ENCODE peak calls at places on chromosomes 1 and 21, in four cellular contexts. G is psoas muscle, J is esophagus muscularis mucosa, T is testis. O is an unnamed sample. For H3K4me1, the result is how much of the 10 kb centered on the place peaks cover.

GRCh38 chr1:56375184-56375837 is 204.1 kb downstream of the PLPP3 start:
- DNase-seq in G (no peak), T (no peak), J (peak), O (no peak)

GRCh38 chr1:220680085-220680687 is 10.0 kb upstream of the C1orf115 start:
- DNase-seq in J (no peak), T (peak), G (no peak), O (no peak)

GRCh38 chr1:20365421-20366075 is 74.9 kb downstream of the VWA5B1 start:
- DNase-seq in J (no peak), G (no peak), T (no peak), O (no peak)

GRCh38 chr1:116940809-116941640 is 31.3 kb downstream of the PTGFRN start:
- DNase-seq in J (no peak), G (no peak), T (no peak), O (peak)

GRCh38 chr1:22262583-22262982 is 119.7 kb upstream of the WNT4 start:
- DNase-seq in G (no peak), J (no peak), T (no peak), O (no peak)

GRCh38 chr1:8202182-8202905 is 115.6 kb upstream of the SLC45A1 start:
- DNase-seq in G (peak), J (no peak), T (peak), O (peak)

GRCh38 chr1:1421907-1422464 is 910 bp upstream of the ANKRD65 start:
- DNase-seq in T (no peak), G (no peak), J (no peak), O (no peak)

GRCh38 chr1:27366113-27366410 is 699 bp downstream of the MAP3K6 start:
- DNase-seq in T (peak), G (peak), J (peak), O (peak)

GRCh38 chr1:78779831-78780230 is 130.2 kb downstream of the IFI44 start:
- DNase-seq in T (no peak), G (no peak), J (no peak), O (no peak)

GRCh38 chr1:17581389-17582123 is 42.1 kb downstream of the ARHGEF10L start:
- DNase-seq in T (no peak), J (no peak), G (no peak), O (no peak)

GRCh38 chr1:56525463-56526155 is 53.8 kb downstream of the PLPP3 start:
- DNase-seq in J (no peak), T (no peak), G (no peak), O (no peak)

GRCh38 chr1:59686574-59686973 is 128.2 kb upstream of the HOOK1 start:
- DNase-seq in T (no peak), G (no peak), J (no peak), O (no peak)

GRCh38 chr1:56404561-56405030 is 174.8 kb downstream of the PLPP3 start:
- DNase-seq in J (no peak), T (peak), G (peak), O (no peak)

GRCh38 chr1:15440357-15440756 is 2.1 kb downstream of the CTRC start:
- DNase-seq in J (no peak), G (no peak), T (no peak), O (no peak)

GRCh38 chr1:27044613-27045091 is 32.0 kb upstream of the TENT5B start:
- DNase-seq in T (peak), G (peak), J (peak), O (peak)

GRCh38 chr1:31421404-31422040 is 8.5 kb downstream of the SERINC2 start:
- DNase-seq in G (no peak), T (no peak), J (no peak), O (no peak)

GRCh38 chr1:151574575-151575529 is 34.7 kb downstream of the TUFT1 start:
- DNase-seq in T (no peak), J (no peak), G (no peak), O (no peak)

GRCh38 chr1:44505210-44505993 is 100.3 kb downstream of the RNF220 start:
- DNase-seq in J (no peak), T (peak), G (no peak), O (no peak)

GRCh38 chr1:32639489-32640075 is 10.8 kb downstream of the ZBTB8OS start:
- DNase-seq in J (no peak), T (no peak), G (no peak), O (no peak)

GRCh38 chr1:33140153-33141149 is 41.4 kb downstream of the TRIM62 start:
- DNase-seq in T (no peak), J (no peak), G (no peak), O (no peak)

GRCh38 chr1:21059021-21059420 is 117.7 kb downstream of the EIF4G3 start:
- DNase-seq in G (no peak), J (no peak), T (no peak), O (no peak)

GRCh38 chr1:15038232-15039016 is 115.1 kb upstream of the TMEM51 start:
- DNase-seq in G (no peak), J (no peak), T (no peak), O (no peak)

GRCh38 chr1:18556364-18556763 is 74.3 kb upstream of the PAX7 start:
- DNase-seq in G (no peak), T (peak), J (no peak), O (no peak)

GRCh38 chr21:34635307-34635706 is 20.4 kb upstream of the RCAN1 start:
- DNase-seq in G (no peak), T (peak), J (no peak), O (peak)

GRCh38 chr1:226912587-226913176 is 27.4 kb upstream of the COQ8A start:
- DNase-seq in G (peak), T (peak), J (no peak), O (no peak)

GRCh38 chr1:53942149-53942957 is 3.1 kb downstream of the IFT25 start:
- DNase-seq in T (no peak), J (no peak), G (no peak), O (no peak)

GRCh38 chr1:245777752-245778151 is 623.0 kb downstream of the KIF26B start:
- DNase-seq in J (no peak), G (no peak), T (no peak), O (no peak)

GRCh38 chr21:33682992-33683627 is 40.8 kb downstream of the ITSN1 start:
- DNase-seq in G (no peak), T (no peak), J (no peak), O (no peak)

GRCh38 chr1:208433086-208433485 is 188.9 kb upstream of the PLXNA2 start:
- DNase-seq in T (no peak), J (no peak), G (no peak), O (no peak)

GRCh38 chr1:20678599-20678998 is 17.4 kb upstream of the DDOST start:
- DNase-seq in J (no peak), G (no peak), T (no peak), O (no peak)

GRCh38 chr1:238710697-238711096 is 675.7 kb upstream of the CHRM3 start:
- DNase-seq in T (no peak), J (no peak), G (no peak), O (no peak)

GRCh38 chr1:25219661-25220251 is 12.5 kb downstream of the SYF2 start:
- DNase-seq in J (no peak), G (no peak), T (no peak), O (no peak)

GRCh38 chr1:162416909-162417308 is 5.0 kb upstream of the SH2D1B start:
- DNase-seq in G (no peak), T (no peak), J (no peak), O (no peak)

GRCh38 chr1:60564856-60565445 is 491.4 kb upstream of the C1orf87 start:
- DNase-seq in G (no peak), T (no peak), J (no peak), O (no peak)

GRCh38 chr1:93690921-93691789 is 9.5 kb upstream of the BCAR3 start:
- DNase-seq in T (no peak), G (no peak), J (no peak), O (no peak)

GRCh38 chr1:8816306-8816705 is 1.1 kb downstream of the RERE start:
- DNase-seq in T (no peak), J (no peak), G (no peak), O (no peak)

GRCh38 chr21:36330904-36331303 is 10.9 kb downstream of the MORC3 start:
- DNase-seq in T (peak), G (no peak), J (no peak), O (no peak)

GRCh38 chr21:27076035-27076434 is 109.1 kb upstream of the ADAMTS5 start:
- DNase-seq in T (no peak), G (no peak), J (no peak), O (no peak)

GRCh38 chr1:89637496-89637895 is 4.6 kb downstream of the LRRC8C start:
- DNase-seq in J (no peak), T (no peak), G (no peak), O (no peak)

GRCh38 chr1:85573348-85573747 is 7.2 kb upstream of the CCN1 start:
- DNase-seq in J (no peak), T (no peak), G (no peak), O (no peak)
- H3K27ac ChIP-seq in J (no peak), T (no peak), G (no peak), O (no peak)

GRCh38 chr1:203306089-203306969 is 1.0 kb downstream of the BTG2 start:
- DNase-seq in T (peak), J (no peak), G (peak), O (peak)
- TF ChIP-seq CTCF in T (no peak), J (peak), G (no peak), O (no peak)

DNA sequence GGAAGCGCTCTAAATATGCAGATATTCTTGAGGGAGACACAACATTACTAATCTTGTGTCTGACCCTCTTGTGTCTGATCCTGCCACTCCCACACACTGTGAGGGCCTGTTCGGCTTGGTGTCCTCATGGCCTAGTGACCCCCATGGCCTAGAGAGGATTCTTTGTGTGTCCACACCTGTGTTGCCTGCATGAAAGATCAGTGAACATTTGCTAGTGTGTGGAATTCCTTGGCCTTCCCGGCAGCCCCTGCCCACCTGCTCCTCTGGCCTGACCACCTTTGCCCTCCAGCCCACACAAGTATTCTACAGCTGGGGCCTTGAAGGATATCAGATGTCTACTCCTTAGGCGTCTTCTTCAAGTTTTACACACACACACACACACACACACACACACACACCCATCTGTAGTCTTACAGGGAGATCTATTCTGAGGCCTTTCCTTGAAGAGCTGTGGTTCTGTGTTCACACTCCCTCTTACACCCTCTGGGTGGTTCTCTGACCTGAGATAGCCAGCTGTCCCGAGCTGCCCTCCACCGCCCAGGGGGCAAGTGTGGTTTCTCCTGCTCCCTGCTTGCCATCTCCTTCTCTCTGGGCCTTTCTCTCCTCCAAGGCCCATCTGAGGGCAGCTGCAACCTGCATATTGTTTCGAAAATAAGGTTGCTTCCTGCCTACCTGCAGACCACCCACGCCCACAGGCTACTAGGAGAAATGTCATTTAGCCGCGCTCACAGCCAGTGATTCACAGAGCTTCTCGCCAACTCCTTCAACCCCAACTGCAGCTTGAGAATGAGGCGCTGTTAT is 45.4 kb downstream of the CD247 start:
- DNase-seq in J (no peak), G (no peak), T (no peak), O (no peak)
- H3K4me1 ChIP-seq in J (under half), G (under half), T (under half), O (under half)

GRCh38 chr1:184039126-184039525 is 1.6 kb upstream of the COLGALT2 start:
- DNase-seq in T (no peak), G (no peak), J (no peak), O (no peak)
- H3K27ac ChIP-seq in T (no peak), G (no peak), J (no peak), O (no peak)

DNA sequence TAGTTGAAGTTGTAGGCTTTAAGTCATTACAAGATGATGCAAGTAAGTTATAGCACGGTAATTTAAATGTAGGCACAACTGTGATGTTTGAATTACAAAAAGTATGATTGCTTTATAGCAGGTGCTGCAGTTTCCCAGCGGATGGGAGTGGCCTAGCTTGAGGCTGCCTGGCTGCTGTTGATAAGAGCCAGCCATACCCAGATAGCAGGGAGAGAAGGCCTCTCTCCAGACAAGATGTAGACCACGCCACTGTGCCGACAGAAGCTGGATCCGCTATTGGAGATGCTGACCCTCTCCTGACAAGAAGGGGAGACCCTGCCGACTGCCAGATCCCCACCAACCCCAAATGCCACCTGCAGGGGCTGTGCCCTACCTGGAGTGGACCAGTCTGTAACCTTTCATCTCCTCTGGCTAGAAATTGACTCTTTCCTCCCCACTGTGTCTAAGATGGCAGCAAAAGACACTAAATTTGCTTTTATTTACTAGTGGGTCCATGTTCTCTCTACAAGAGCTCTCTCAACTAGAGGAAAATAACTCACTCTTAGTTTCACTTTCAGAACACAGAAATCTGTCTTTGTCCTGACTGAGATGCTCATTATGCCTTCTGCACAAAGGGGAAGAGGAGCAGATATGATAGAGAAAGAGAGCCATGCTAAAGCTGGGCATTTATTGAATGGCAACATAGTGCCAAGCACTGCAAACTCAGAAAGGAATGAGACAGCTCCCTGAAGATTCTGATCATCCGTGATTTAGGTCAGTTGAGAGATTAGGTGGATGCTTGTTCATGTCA is 127.9 kb downstream of the URB2 start:
- DNase-seq in G (no peak), J (no peak), T (no peak), O (no peak)
- TF ChIP-seq CTCF in G (no peak), J (no peak), T (no peak), O (no peak)